ENCODE peak calls at places on chromosomes 1 and 21, in four cellular contexts. G is osteoblast, B is right atrium auricular region, Z is stomach. W is an unnamed sample.

GRCh38 chr1:199020904-199021303 is 382.1 kb downstream of the PTPRC start:
- DNase-seq in G (no peak), B (no peak), Z (no peak), W (no peak)

GRCh38 chr1:11053758-11054137 is 6.1 kb downstream of the SRM start:
- DNase-seq in G (peak; percentile 96), B (no peak), Z (no peak), W (no peak)

GRCh38 chr1:232252719-232253118 is 377.2 kb downstream of the SIPA1L2 start:
- DNase-seq in G (no peak), B (no peak), Z (no peak), W (no peak)

GRCh38 chr1:212727386-212728181 is 27.9 kb upstream of the BATF3 start:
- DNase-seq in G (peak; percentile 81), B (no peak), Z (no peak), W (peak; percentile 93)

GRCh38 chr21:43353282-43354010 is 73.5 kb downstream of the SIK1 start:
- DNase-seq in G (no peak), B (no peak), Z (no peak), W (no peak)

GRCh38 chr1:203528098-203528497 is 34.1 kb downstream of the OPTC start:
- DNase-seq in G (no peak), B (no peak), Z (no peak), W (no peak)

GRCh38 chr1:36083219-36083618 is 675 bp upstream of the TEKT2 start:
- DNase-seq in G (peak; percentile 34), B (peak; percentile 52), Z (no peak), W (no peak)

GRCh38 chr1:228411548-228412430 is 4.9 kb downstream of the TRIM17 start:
- DNase-seq in G (peak; percentile 18), B (no peak), Z (no peak), W (no peak)

GRCh38 chr1:240575976-240576666 is 35.8 kb downstream of the GREM2 start:
- DNase-seq in G (peak; percentile 74), B (no peak), Z (no peak), W (peak; percentile 61)

GRCh38 chr1:97947751-97948150 is 26.9 kb upstream of the DPYD start:
- DNase-seq in G (no peak), B (no peak), Z (no peak), W (peak; percentile 64)

GRCh38 chr1:24277420-24278169 is 41.6 kb upstream of the GRHL3 start:
- DNase-seq in G (no peak), B (peak; percentile 34), Z (no peak), W (peak; percentile 89)

GRCh38 chr1:69648486-69648885 is 80.8 kb downstream of the LRRC7 start:
- DNase-seq in G (no peak), B (no peak), Z (no peak), W (no peak)

GRCh38 chr1:66396212-66396890 is 137.6 kb upstream of the SGIP1 start:
- DNase-seq in G (no peak), B (no peak), Z (no peak), W (no peak)

GRCh38 chr1:43270421-43271095 is 775 bp downstream of the TMEM125 start:
- DNase-seq in G (no peak), B (no peak), Z (peak; percentile 93), W (no peak)

GRCh38 chr21:17821121-17821520 is 2.0 kb upstream of the C21orf91 start:
- DNase-seq in G (no peak), B (no peak), Z (no peak), W (no peak)

GRCh38 chr1:12152106-12152891 is 14.5 kb upstream of the TNFRSF1B start:
- DNase-seq in G (peak; percentile 22), B (no peak), Z (no peak), W (no peak)

GRCh38 chr1:56235909-56236510 is 343.4 kb downstream of the PLPP3 start:
- DNase-seq in G (no peak), B (no peak), Z (no peak), W (no peak)

GRCh38 chr1:905071-905749 is 18.5 kb upstream of the SAMD11 start:
- DNase-seq in G (peak; percentile 83), B (peak; percentile 80), Z (peak; percentile 35), W (peak; percentile 24)

GRCh38 chr1:156117414-156118174 is 3.1 kb downstream of the LMNA start:
- DNase-seq in G (no peak), B (no peak), Z (no peak), W (no peak)

GRCh38 chr1:20093303-20093702 is 23.3 kb downstream of the PLA2G5 start:
- DNase-seq in G (no peak), B (no peak), Z (no peak), W (no peak)

GRCh38 chr1:68120136-68120791 is 69.8 kb upstream of the DIRAS3 start:
- DNase-seq in G (no peak), B (no peak), Z (peak; percentile 47), W (peak; percentile 69)

DNA sequence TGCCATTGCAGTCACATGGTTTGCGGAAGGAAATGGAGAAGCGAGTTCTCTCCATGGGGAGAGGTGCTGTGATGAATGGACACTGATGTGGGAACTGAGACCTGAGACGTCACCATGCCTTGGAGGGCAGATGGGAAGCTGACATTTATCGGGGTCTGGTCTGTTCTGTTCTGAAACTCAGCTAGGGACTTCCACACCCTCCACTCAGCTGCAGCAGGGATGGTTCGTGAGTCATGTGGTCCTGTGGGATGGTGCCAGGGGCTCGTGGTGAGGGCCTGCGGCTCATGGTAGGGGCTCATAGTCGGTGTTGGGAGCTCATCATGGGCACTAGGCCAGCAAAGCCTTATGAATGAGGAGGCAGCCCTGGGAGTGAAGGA is 6.1 kb downstream of the GPR137B start:
- DNase-seq in G (peak; percentile 70), B (no peak), Z (no peak), W (peak; percentile 41)
- H3K4me1 ChIP-seq in G (peaks cover 8% of the 10 kb centered on the region), B (no peaks in the 10 kb centered on the region), Z (peaks cover 28% of the 10 kb centered on the region), W (peaks cover 14% of the 10 kb centered on the region)

GRCh38 chr1:8410791-8411190 is 92.9 kb downstream of the SLC45A1 start:
- DNase-seq in G (no peak), B (no peak), Z (no peak), W (no peak)

GRCh38 chr1:8412183-8412831 is 94.4 kb downstream of the SLC45A1 start:
- DNase-seq in G (peak; percentile 83), B (peak; percentile 76), Z (no peak), W (peak; percentile 93)

GRCh38 chr1:8409107-8409506 is 91.2 kb downstream of the SLC45A1 start:
- DNase-seq in G (peak; percentile 80), B (no peak), Z (no peak), W (peak; percentile 62)

GRCh38 chr1:8409666-8410065 is 91.8 kb downstream of the SLC45A1 start:
- DNase-seq in G (no peak), B (no peak), Z (no peak), W (no peak)

GRCh38 chr1:8411803-8412182 is 93.9 kb downstream of the SLC45A1 start:
- DNase-seq in G (no peak), B (no peak), Z (no peak), W (no peak)
- H3K4me1 ChIP-seq in G (peaks cover 61% of the 10 kb centered on the region), B (no peaks in the 10 kb centered on the region), Z (peaks cover 99% of the 10 kb centered on the region), W (peaks cover 45% of the 10 kb centered on the region)

GRCh38 chr1:159917533-159917932 is 7.8 kb downstream of the TAGLN2 start:
- DNase-seq in G (no peak), B (no peak), Z (peak; percentile 77), W (no peak)
- H3K4me1 ChIP-seq in G (peaks cover 50% of the 10 kb centered on the region), B (no peaks in the 10 kb centered on the region), Z (peaks cover 88% of the 10 kb centered on the region), W (peaks cover 57% of the 10 kb centered on the region)

DNA sequence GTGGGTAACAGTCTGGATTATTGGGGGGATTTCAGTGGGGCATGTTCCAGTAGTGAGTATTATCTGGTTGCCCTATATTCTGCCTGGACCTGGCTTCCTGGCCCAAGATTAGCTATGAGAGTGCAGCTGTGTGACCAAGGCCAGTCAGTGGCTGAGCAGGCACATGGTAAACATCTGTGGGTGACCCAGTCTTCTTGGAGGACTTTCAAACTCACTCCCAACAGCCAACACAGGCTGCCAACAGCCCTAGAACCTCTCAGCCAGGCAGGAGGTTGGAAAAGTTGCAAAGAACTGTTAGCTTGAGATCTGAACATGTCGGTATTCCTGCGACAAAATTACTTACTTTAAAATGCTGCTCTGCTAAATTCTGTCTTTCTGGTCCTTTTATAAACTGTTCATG is 192.4 kb downstream of the TGFBR3 start:
- DNase-seq in G (no peak), B (peak; percentile 70), Z (peak; percentile 51), W (no peak)
- H3K4me1 ChIP-seq in G (peaks cover 24% of the 10 kb centered on the region), B (no peaks in the 10 kb centered on the region), Z (peaks cover 58% of the 10 kb centered on the region), W (no peaks in the 10 kb centered on the region)

GRCh38 chr21:41755934-41756773 is 10.7 kb downstream of the RIPK4 start:
- DNase-seq in G (peak; percentile 38), B (no peak), Z (no peak), W (no peak)
- H3K4me1 ChIP-seq in G (peaks cover 16% of the 10 kb centered on the region), B (no peaks in the 10 kb centered on the region), Z (peaks cover 45% of the 10 kb centered on the region), W (peaks cover 13% of the 10 kb centered on the region)

GRCh38 chr1:26127235-26128163 is 15.9 kb downstream of the PDIK1L start:
- DNase-seq in G (peak; percentile 79), B (no peak), Z (no peak), W (no peak)
- H3K4me1 ChIP-seq in G (peaks cover 31% of the 10 kb centered on the region), B (no peaks in the 10 kb centered on the region), Z (peaks cover 50% of the 10 kb centered on the region), W (peaks cover 9% of the 10 kb centered on the region)

W was measured in astrocyte.